ENCODE peak calls at places on chromosome 6, in seven cellular contexts. One of them, this sample, is unnamed.
A peak's percentile ranks its signal among the peaks of the same experiment; 100 is the strongest.

GRCh38 chr6:108030223-108030622 is 44.3 kb downstream of the OSTM1 start:
- DNase-seq in hepatocyte: no peak
- DNase-seq in HCT116: no peak
- DNase-seq in OCI-LY7: no peak
- DNase-seq in GM23338: no peak
- DNase-seq in SK-N-SH: no peak
- DNase-seq in PC-3: no peak
- DNase-seq in this sample: peak; percentile 28

GRCh38 chr6:41684311-41685182 is 46.3 kb downstream of the MDFI start:
- DNase-seq in OCI-LY7: no peak
- DNase-seq in HCT116: no peak
- DNase-seq in SK-N-SH: no peak
- DNase-seq in hepatocyte: no peak
- DNase-seq in GM23338: no peak
- DNase-seq in PC-3: no peak
- DNase-seq in this sample: no peak

GRCh38 chr6:101663099-101663498 is 269.6 kb downstream of the GRIK2 start:
- DNase-seq in HCT116: no peak
- DNase-seq in SK-N-SH: no peak
- DNase-seq in GM23338: no peak
- DNase-seq in PC-3: no peak
- DNase-seq in OCI-LY7: no peak
- DNase-seq in hepatocyte: no peak
- DNase-seq in this sample: no peak

GRCh38 chr6:16725145-16725864 is 36.0 kb downstream of the ATXN1 start:
- DNase-seq in PC-3: peak; percentile 52
- DNase-seq in HCT116: no peak
- DNase-seq in OCI-LY7: no peak
- DNase-seq in SK-N-SH: no peak
- DNase-seq in GM23338: no peak
- DNase-seq in hepatocyte: peak; percentile 39
- DNase-seq in this sample: no peak

GRCh38 chr6:157300436-157300835 is 22.9 kb downstream of the TMEM242 start:
- DNase-seq in hepatocyte: no peak
- DNase-seq in GM23338: no peak
- DNase-seq in OCI-LY7: no peak
- DNase-seq in HCT116: no peak
- DNase-seq in SK-N-SH: no peak
- DNase-seq in PC-3: no peak
- DNase-seq in this sample: no peak

GRCh38 chr6:52724041-52724405 is 39.3 kb downstream of the GSTA2 start:
- DNase-seq in HCT116: no peak
- DNase-seq in hepatocyte: no peak
- DNase-seq in OCI-LY7: no peak
- DNase-seq in PC-3: no peak
- DNase-seq in SK-N-SH: no peak
- DNase-seq in GM23338: no peak
- DNase-seq in this sample: no peak

GRCh38 chr6:157294654-157295053 is 28.7 kb downstream of the TMEM242 start:
- DNase-seq in hepatocyte: no peak
- DNase-seq in HCT116: no peak
- DNase-seq in GM23338: no peak
- DNase-seq in SK-N-SH: no peak
- DNase-seq in PC-3: no peak
- DNase-seq in OCI-LY7: no peak
- DNase-seq in this sample: no peak

GRCh38 chr6:21393426-21394165 is 200.0 kb upstream of the SOX4 start:
- DNase-seq in GM23338: no peak
- DNase-seq in OCI-LY7: no peak
- DNase-seq in hepatocyte: no peak
- DNase-seq in HCT116: no peak
- DNase-seq in PC-3: no peak
- DNase-seq in SK-N-SH: no peak
- DNase-seq in this sample: no peak

GRCh38 chr6:88380083-88380482 is 213.9 kb upstream of the CNR1 start:
- DNase-seq in SK-N-SH: peak; percentile 1
- DNase-seq in PC-3: peak; percentile 80
- DNase-seq in GM23338: no peak
- DNase-seq in hepatocyte: no peak
- DNase-seq in OCI-LY7: no peak
- DNase-seq in HCT116: no peak
- DNase-seq in this sample: no peak

GRCh38 chr6:56862415-56863175 is 92.3 kb upstream of the BEND6 start:
- DNase-seq in PC-3: no peak
- DNase-seq in hepatocyte: no peak
- DNase-seq in OCI-LY7: no peak
- DNase-seq in GM23338: no peak
- DNase-seq in HCT116: no peak
- DNase-seq in SK-N-SH: no peak
- DNase-seq in this sample: no peak

GRCh38 chr6:94300424-94301144 is 881.2 kb upstream of the EPHA7 start:
- DNase-seq in hepatocyte: no peak
- DNase-seq in SK-N-SH: no peak
- DNase-seq in PC-3: no peak
- DNase-seq in GM23338: no peak
- DNase-seq in OCI-LY7: no peak
- DNase-seq in HCT116: no peak
- DNase-seq in this sample: no peak

GRCh38 chr6:154621611-154622010 is 111.1 kb upstream of the CNKSR3 start:
- DNase-seq in HCT116: no peak
- DNase-seq in hepatocyte: no peak
- DNase-seq in OCI-LY7: no peak
- DNase-seq in PC-3: no peak
- DNase-seq in GM23338: no peak
- DNase-seq in SK-N-SH: no peak
- DNase-seq in this sample: no peak

GRCh38 chr6:444653-445275 is 53.2 kb downstream of the IRF4 start:
- DNase-seq in HCT116: no peak
- DNase-seq in hepatocyte: no peak
- DNase-seq in OCI-LY7: no peak
- DNase-seq in SK-N-SH: no peak
- DNase-seq in GM23338: no peak
- DNase-seq in PC-3: no peak
- DNase-seq in this sample: no peak

GRCh38 chr6:15911753-15912504 is 217.0 kb upstream of the MYLIP start:
- DNase-seq in SK-N-SH: no peak
- DNase-seq in GM23338: peak; percentile 53
- DNase-seq in PC-3: no peak
- DNase-seq in OCI-LY7: no peak
- DNase-seq in HCT116: no peak
- DNase-seq in hepatocyte: no peak
- DNase-seq in this sample: no peak

GRCh38 chr6:85537055-85537494 is 56.6 kb downstream of the SNX14 start:
- DNase-seq in hepatocyte: peak; percentile 5
- DNase-seq in GM23338: no peak
- DNase-seq in HCT116: no peak
- DNase-seq in OCI-LY7: peak; percentile 29
- DNase-seq in PC-3: peak; percentile 35
- DNase-seq in SK-N-SH: peak; percentile 14
- DNase-seq in this sample: no peak

GRCh38 chr6:46042355-46042999 is 26.8 kb upstream of the CLIC5 start:
- DNase-seq in GM23338: peak; percentile 75
- DNase-seq in HCT116: peak; percentile 58
- DNase-seq in hepatocyte: peak; percentile 57
- DNase-seq in PC-3: peak; percentile 59
- DNase-seq in SK-N-SH: peak; percentile 8
- DNase-seq in OCI-LY7: peak; percentile 30
- DNase-seq in this sample: peak; percentile 64

GRCh38 chr6:136920216-136920857 is 1.8 kb upstream of the SLC35D3 start:
- DNase-seq in OCI-LY7: peak; percentile 6
- DNase-seq in GM23338: no peak
- DNase-seq in PC-3: no peak
- DNase-seq in SK-N-SH: peak; percentile 21
- DNase-seq in HCT116: no peak
- DNase-seq in hepatocyte: no peak
- DNase-seq in this sample: peak; percentile 4

GRCh38 chr6:1524040-1524480 is 85.7 kb upstream of the FOXC1 start:
- DNase-seq in SK-N-SH: peak; percentile 84
- DNase-seq in OCI-LY7: no peak
- DNase-seq in GM23338: peak; percentile 94
- DNase-seq in HCT116: peak; percentile 70
- DNase-seq in hepatocyte: peak; percentile 77
- DNase-seq in PC-3: no peak
- DNase-seq in this sample: peak; percentile 84

GRCh38 chr6:163180874-163181541 is 233.5 kb upstream of the QKI start:
- DNase-seq in GM23338: peak; percentile 86
- DNase-seq in HCT116: peak; percentile 41
- DNase-seq in PC-3: peak; percentile 77
- DNase-seq in SK-N-SH: no peak
- DNase-seq in OCI-LY7: no peak
- DNase-seq in hepatocyte: peak; percentile 84
- DNase-seq in this sample: peak; percentile 81

GRCh38 chr6:156269751-156270369 is 507.3 kb upstream of the ARID1B start:
- DNase-seq in HCT116: no peak
- DNase-seq in GM23338: no peak
- DNase-seq in PC-3: no peak
- DNase-seq in hepatocyte: no peak
- DNase-seq in OCI-LY7: no peak
- DNase-seq in SK-N-SH: no peak
- DNase-seq in this sample: no peak

GRCh38 chr6:108114861-108115597 is 40.5 kb upstream of the OSTM1 start:
- DNase-seq in hepatocyte: peak; percentile 62
- DNase-seq in PC-3: peak; percentile 34
- DNase-seq in HCT116: no peak
- DNase-seq in GM23338: peak; percentile 87
- DNase-seq in OCI-LY7: no peak
- DNase-seq in SK-N-SH: peak; percentile 80
- DNase-seq in this sample: peak; percentile 89

GRCh38 chr6:108531332-108531731 is 29.4 kb upstream of the FOXO3 start:
- DNase-seq in hepatocyte: no peak
- DNase-seq in SK-N-SH: no peak
- DNase-seq in OCI-LY7: no peak
- DNase-seq in GM23338: peak; percentile 55
- DNase-seq in PC-3: peak; percentile 21
- DNase-seq in HCT116: no peak
- DNase-seq in this sample: no peak

GRCh38 chr6:168699631-168700315 is 258.8 kb downstream of the SMOC2 start:
- DNase-seq in PC-3: no peak
- DNase-seq in OCI-LY7: no peak
- DNase-seq in HCT116: no peak
- DNase-seq in GM23338: no peak
- DNase-seq in SK-N-SH: peak; percentile 79
- DNase-seq in hepatocyte: peak; percentile 66
- DNase-seq in this sample: no peak

GRCh38 chr6:148523551-148523950 is 180.9 kb downstream of the SASH1 start:
- DNase-seq in SK-N-SH: no peak
- DNase-seq in OCI-LY7: no peak
- DNase-seq in GM23338: no peak
- DNase-seq in PC-3: no peak
- DNase-seq in HCT116: no peak
- DNase-seq in hepatocyte: no peak
- DNase-seq in this sample: no peak

GRCh38 chr6:146489489-146489888 is 54.1 kb upstream of the RAB32 start:
- DNase-seq in SK-N-SH: no peak
- DNase-seq in OCI-LY7: no peak
- DNase-seq in hepatocyte: no peak
- DNase-seq in GM23338: no peak
- DNase-seq in PC-3: no peak
- DNase-seq in HCT116: no peak
- DNase-seq in this sample: no peak

GRCh38 chr6:166971271-166971670 is 14.9 kb upstream of the RNASET2 start:
- DNase-seq in GM23338: no peak
- DNase-seq in HCT116: no peak
- DNase-seq in PC-3: no peak
- DNase-seq in SK-N-SH: no peak
- DNase-seq in OCI-LY7: no peak
- DNase-seq in hepatocyte: no peak
- DNase-seq in this sample: no peak

GRCh38 chr6:166966268-166966667 is 9.9 kb upstream of the RNASET2 start:
- DNase-seq in HCT116: no peak
- DNase-seq in SK-N-SH: no peak
- DNase-seq in PC-3: no peak
- DNase-seq in OCI-LY7: no peak
- DNase-seq in hepatocyte: no peak
- DNase-seq in GM23338: no peak
- DNase-seq in this sample: no peak

GRCh38 chr6:166972101-166972500 is 15.8 kb upstream of the RNASET2 start:
- DNase-seq in HCT116: no peak
- DNase-seq in SK-N-SH: no peak
- DNase-seq in hepatocyte: no peak
- DNase-seq in PC-3: no peak
- DNase-seq in GM23338: no peak
- DNase-seq in OCI-LY7: no peak
- DNase-seq in this sample: no peak

GRCh38 chr6:166970776-166971175 is 14.4 kb upstream of the RNASET2 start:
- DNase-seq in SK-N-SH: no peak
- DNase-seq in hepatocyte: no peak
- DNase-seq in GM23338: no peak
- DNase-seq in PC-3: no peak
- DNase-seq in HCT116: no peak
- DNase-seq in OCI-LY7: no peak
- DNase-seq in this sample: no peak

GRCh38 chr6:166969390-166970002 is 13.1 kb upstream of the RNASET2 start:
- DNase-seq in GM23338: no peak
- DNase-seq in hepatocyte: no peak
- DNase-seq in SK-N-SH: peak; percentile 53
- DNase-seq in HCT116: no peak
- DNase-seq in PC-3: no peak
- DNase-seq in OCI-LY7: no peak
- DNase-seq in this sample: no peak
- TF ChIP-seq EZH2phosphoT487 in GM23338: no peak
- TF ChIP-seq EZH2phosphoT487 in hepatocyte: no peak
- TF ChIP-seq EZH2phosphoT487 in SK-N-SH: no peak
- TF ChIP-seq EZH2phosphoT487 in HCT116: no peak
- TF ChIP-seq EZH2phosphoT487 in PC-3: no peak
- TF ChIP-seq EZH2phosphoT487 in OCI-LY7: no peak
- TF ChIP-seq EZH2phosphoT487 in this sample: no peak

DNA sequence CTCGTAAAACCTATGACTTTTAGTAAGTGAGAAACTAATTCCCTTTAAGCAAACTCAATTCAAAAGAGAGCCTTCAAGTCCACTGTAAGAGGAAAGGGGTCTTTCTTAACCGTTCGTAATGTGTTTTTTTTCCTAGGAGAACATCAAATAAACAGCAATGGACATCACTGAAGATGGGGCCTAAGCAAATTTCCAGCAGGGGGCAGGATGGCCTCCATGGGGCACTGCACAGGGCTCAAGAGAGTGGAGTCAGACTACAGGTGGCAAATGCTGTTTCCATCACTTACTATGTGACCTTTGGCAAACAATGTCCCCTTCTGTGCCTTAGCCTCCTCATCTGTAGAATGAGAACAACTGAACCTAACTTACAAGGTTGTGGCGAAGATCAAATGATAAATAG is 88.7 kb downstream of the ARHGAP18 start:
- DNase-seq in OCI-LY7: peak; percentile 16
- DNase-seq in hepatocyte: no peak
- DNase-seq in PC-3: peak; percentile 51
- DNase-seq in GM23338: no peak
- DNase-seq in SK-N-SH: no peak
- DNase-seq in HCT116: no peak
- DNase-seq in this sample: no peak
- TF ChIP-seq CTCF in OCI-LY7: peak; percentile 68
- TF ChIP-seq CTCF in hepatocyte: no peak
- TF ChIP-seq CTCF in PC-3: peak; percentile 63
- TF ChIP-seq CTCF in GM23338: peak; percentile 54
- TF ChIP-seq CTCF in SK-N-SH: peak; percentile 54
- TF ChIP-seq CTCF in HCT116: peak; percentile 58
- TF ChIP-seq CTCF in this sample: peak; percentile 41

GRCh38 chr6:31737315-31738047 is 1.2 kb upstream of the CLIC1 start:
- DNase-seq in SK-N-SH: no peak
- DNase-seq in OCI-LY7: no peak
- DNase-seq in hepatocyte: peak; percentile 86
- DNase-seq in PC-3: no peak
- DNase-seq in GM23338: peak; percentile 56
- DNase-seq in HCT116: no peak
- DNase-seq in this sample: peak; percentile 87
- TF ChIP-seq EZH2phosphoT487 in SK-N-SH: no peak
- TF ChIP-seq EZH2phosphoT487 in OCI-LY7: no peak
- TF ChIP-seq EZH2phosphoT487 in hepatocyte: no peak
- TF ChIP-seq EZH2phosphoT487 in PC-3: no peak
- TF ChIP-seq EZH2phosphoT487 in GM23338: no peak
- TF ChIP-seq EZH2phosphoT487 in HCT116: no peak
- TF ChIP-seq EZH2phosphoT487 in this sample: no peak

GRCh38 chr6:25218346-25218745 is 60.8 kb upstream of the CARMIL1 start:
- DNase-seq in HCT116: no peak
- DNase-seq in PC-3: no peak
- DNase-seq in OCI-LY7: no peak
- DNase-seq in GM23338: no peak
- DNase-seq in SK-N-SH: no peak
- DNase-seq in hepatocyte: no peak
- DNase-seq in this sample: no peak
- TF ChIP-seq CTCF in HCT116: no peak
- TF ChIP-seq CTCF in PC-3: no peak
- TF ChIP-seq CTCF in OCI-LY7: no peak
- TF ChIP-seq CTCF in GM23338: no peak
- TF ChIP-seq CTCF in SK-N-SH: no peak
- TF ChIP-seq CTCF in hepatocyte: no peak
- TF ChIP-seq CTCF in this sample: no peak

This sample was measured in neural progenitor cell.